ENCODE peak calls at places on chromosomes 1 and 21, in seven cellular contexts. I is GM23338; W is CD8-positive, alpha-beta T cell; G is RWPE2; Q is testis; K is left ventricle myocardium inferior; J is CD4-positive, alpha-beta T cell. C is an unnamed sample. For H3K27me3, the result is how much of the 10 kb centered on the place peaks cover.

GRCh38 chr1:156625436-156626078 is 6.3 kb downstream of the HAPLN2 start:
- DNase-seq in I (peak), W (peak), G (no peak), Q (peak), K (peak), J (peak), C (peak)

GRCh38 chr1:164725401-164725800 is 166.4 kb downstream of the PBX1 start:
- DNase-seq in I (no peak), W (no peak), G (no peak), Q (no peak), K (no peak), J (no peak), C (no peak)

GRCh38 chr1:51928896-51929295 is 50.4 kb upstream of the NRDC start:
- DNase-seq in I (no peak), W (no peak), G (no peak), Q (no peak), K (no peak), J (no peak), C (no peak)

GRCh38 chr21:38839370-38839681 is 33.6 kb downstream of the ETS2 start:
- DNase-seq in I (no peak), W (no peak), G (no peak), Q (no peak), K (no peak), J (no peak), C (no peak)

GRCh38 chr1:89022167-89022959 is at the start of gene GBP3:
- DNase-seq in I (no peak), W (no peak), G (no peak), Q (no peak), K (no peak), J (no peak), C (no peak)

GRCh38 chr1:95013948-95014574 is 58.7 kb downstream of the ALG14 start:
- DNase-seq in I (no peak), W (no peak), G (no peak), Q (no peak), K (no peak), J (no peak), C (peak)

GRCh38 chr1:26627959-26628358 is 67.9 kb upstream of the ARID1A start:
- DNase-seq in I (no peak), W (no peak), G (no peak), Q (no peak), K (no peak), J (no peak), C (no peak)

GRCh38 chr1:1083181-1084027 is 9.3 kb upstream of the RNF223 start:
- DNase-seq in I (no peak), W (no peak), G (no peak), Q (peak), K (peak), J (no peak), C (no peak)

GRCh38 chr1:9776685-9777084 is 47.1 kb downstream of the CLSTN1 start:
- DNase-seq in I (no peak), W (no peak), G (no peak), Q (no peak), K (no peak), J (no peak), C (no peak)

GRCh38 chr21:14120091-14120734 is 90.5 kb downstream of the LIPI start:
- DNase-seq in I (peak), W (no peak), G (no peak), Q (peak), K (no peak), J (no peak), C (peak)

GRCh38 chr1:2372551-2373490 is 18.5 kb downstream of the MORN1 start:
- DNase-seq in I (no peak), W (no peak), G (peak), Q (no peak), K (peak), J (no peak), C (no peak)

GRCh38 chr1:39266269-39266668 is 61.8 kb downstream of the MACF1 start:
- DNase-seq in I (peak), W (no peak), G (no peak), Q (peak), K (no peak), J (no peak), C (no peak)

GRCh38 chr1:246351726-246352125 is 155.4 kb downstream of the SMYD3 start:
- DNase-seq in I (no peak), W (no peak), G (no peak), Q (no peak), K (no peak), J (no peak), C (no peak)

GRCh38 chr1:11178021-11179015 is 10.8 kb upstream of the ANGPTL7 start:
- DNase-seq in I (peak), W (no peak), G (no peak), Q (no peak), K (no peak), J (no peak), C (no peak)

GRCh38 chr21:37462087-37462861 is 95.7 kb downstream of the DYRK1A start:
- DNase-seq in I (peak), W (no peak), G (no peak), Q (no peak), K (no peak), J (no peak), C (no peak)

GRCh38 chr1:223482766-223483165 is 89.6 kb downstream of the CCDC185 start:
- DNase-seq in I (no peak), W (no peak), G (no peak), Q (no peak), K (no peak), J (no peak), C (no peak)

GRCh38 chr1:2046953-2047748 is 3.1 kb upstream of the PRKCZ start:
- DNase-seq in I (peak), W (no peak), G (no peak), Q (no peak), K (no peak), J (no peak), C (no peak)

GRCh38 chr21:34276711-34277425 is 86.9 kb upstream of the KCNE2 start:
- DNase-seq in I (no peak), W (no peak), G (no peak), Q (no peak), K (no peak), J (no peak), C (no peak)

GRCh38 chr1:100440075-100440809 is 87.9 kb downstream of the CDC14A start:
- DNase-seq in I (no peak), W (peak), G (no peak), Q (no peak), K (no peak), J (peak), C (no peak)

GRCh38 chr1:209095627-209096595 is 487.6 kb upstream of the CAMK1G start:
- DNase-seq in I (no peak), W (no peak), G (peak), Q (no peak), K (no peak), J (no peak), C (peak)

DNA sequence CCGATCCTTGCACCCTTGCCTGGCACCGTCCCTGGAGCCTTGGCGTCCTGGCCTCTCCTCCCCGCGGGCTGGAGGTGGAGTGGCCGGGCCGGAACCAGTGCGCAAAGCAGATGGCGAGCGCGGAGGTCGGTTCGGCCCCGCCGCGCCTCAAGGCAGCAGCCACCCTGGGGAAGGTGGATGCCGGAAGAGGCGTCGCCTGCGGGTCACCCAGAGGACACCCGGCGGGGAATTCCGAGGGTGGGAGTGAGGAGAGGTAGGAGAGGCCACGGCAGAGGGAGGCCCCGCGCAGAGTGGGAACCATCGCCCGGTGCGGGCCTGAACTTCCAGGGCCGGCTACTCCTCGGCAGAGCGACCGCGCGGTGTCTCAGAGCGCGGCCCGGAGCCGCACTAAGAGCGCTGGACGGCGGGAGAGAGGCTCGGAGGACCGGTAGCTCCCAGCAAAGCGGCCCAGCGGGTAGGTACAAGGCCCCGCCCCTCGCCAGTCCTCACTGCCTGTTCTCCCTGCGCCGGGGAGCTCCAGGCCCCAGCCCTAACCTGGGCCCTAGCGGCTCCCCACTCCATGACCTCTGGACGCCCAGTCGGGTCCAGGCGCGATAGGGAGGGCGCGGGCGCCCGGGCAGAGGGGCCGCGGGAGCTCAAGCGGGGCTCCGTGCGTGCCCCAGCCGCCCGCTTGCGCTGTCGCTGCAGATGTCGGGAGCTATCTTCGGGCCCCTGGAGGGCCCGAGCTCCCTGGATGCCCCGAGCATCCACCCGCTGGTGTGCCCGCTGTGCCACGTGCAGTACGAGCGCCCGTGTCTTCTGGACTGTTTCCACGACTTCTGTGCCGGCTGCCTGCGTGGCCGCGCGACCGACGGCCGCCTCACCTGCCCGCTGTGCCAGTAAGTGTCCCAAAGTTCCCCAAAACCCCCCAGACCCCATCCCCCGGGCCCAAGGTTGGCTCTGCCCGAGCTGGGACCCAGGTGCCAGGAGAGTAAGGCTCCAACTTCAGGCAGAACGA is at the start of gene RNF207:
- DNase-seq in I (peak), W (peak), G (peak), Q (peak), K (peak), J (no peak), C (peak)
- H3K27ac ChIP-seq in I (no peak), W (no peak), G (peak), Q (peak), K (peak), J (no peak), C (peak)

GRCh38 chr21:42540396-42540795 is 26.7 kb downstream of the SLC37A1 start:
- DNase-seq in I (no peak), W (no peak), G (no peak), Q (no peak), K (no peak), J (no peak), C (no peak)
- H3K27me3 ChIP-seq in I (under half), W (under half), G (under half), Q (under half), K (under half), J (under half), C (under half)

GRCh38 chr1:119394085-119394484 is 20.9 kb upstream of the HSD3B2 start:
- DNase-seq in I (no peak), W (no peak), G (no peak), Q (no peak), K (no peak), J (no peak), C (no peak)

GRCh38 chr1:119396982-119397381 is 18.0 kb upstream of the HSD3B2 start:
- DNase-seq in I (no peak), W (no peak), G (no peak), Q (no peak), K (no peak), J (no peak), C (no peak)
- H3K27ac ChIP-seq in I (no peak), W (no peak), G (no peak), Q (no peak), K (no peak), J (no peak), C (no peak)

GRCh38 chr1:46478721-46479485 is 10.7 kb upstream of the DMBX1 start:
- DNase-seq in I (no peak), W (no peak), G (no peak), Q (no peak), K (no peak), J (no peak), C (no peak)
- H3K27me3 ChIP-seq in I (half or more), W (under half), G (under half), Q (under half), K (half or more), J (under half), C (under half)

DNA sequence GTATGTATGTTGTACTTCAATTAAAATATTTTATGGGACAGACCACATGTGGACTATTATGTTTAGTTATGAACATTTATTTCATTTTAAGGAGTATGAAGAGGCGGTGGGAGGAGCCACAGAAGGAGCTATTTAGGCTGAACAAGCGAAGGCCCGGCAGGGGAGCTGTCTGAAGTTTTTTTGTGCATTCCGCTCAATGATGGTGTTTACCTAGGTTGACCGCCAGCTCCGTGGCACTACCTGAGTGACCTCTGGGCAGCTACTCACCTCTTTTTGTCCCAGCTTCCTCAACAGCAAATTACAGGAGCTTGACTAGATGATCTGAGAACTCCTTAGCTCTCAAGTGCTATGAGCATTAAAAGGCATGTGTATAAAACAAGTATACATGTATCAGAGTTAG is 32.7 kb upstream of the C1orf198 start:
- DNase-seq in I (no peak), W (no peak), G (no peak), Q (no peak), K (no peak), J (no peak), C (peak)
- H3K27ac ChIP-seq in I (no peak), W (no peak), G (no peak), Q (no peak), K (no peak), J (no peak), C (peak)

DNA sequence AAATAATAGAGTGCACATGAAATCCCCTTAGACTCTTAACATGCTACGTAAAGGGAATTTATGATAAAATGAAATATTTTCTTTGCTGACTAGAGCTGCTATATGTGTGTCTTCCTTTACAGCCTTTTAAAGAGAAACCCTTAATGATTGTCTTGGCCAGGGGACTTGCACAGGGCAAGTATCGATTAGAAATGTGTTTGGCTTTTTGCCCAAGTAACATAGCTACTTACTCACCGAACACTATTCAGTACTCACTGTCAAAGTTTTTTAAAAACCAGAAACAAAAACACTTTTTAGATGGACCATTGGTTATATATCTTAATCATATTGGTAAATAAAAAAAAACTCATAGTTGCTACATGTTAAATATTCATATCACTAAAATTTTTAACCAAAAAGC is 71.2 kb upstream of the KIAA1614 start:
- DNase-seq in I (no peak), W (no peak), G (no peak), Q (no peak), K (no peak), J (no peak), C (no peak)
- H3K27me3 ChIP-seq in I (under half), W (under half), G (under half), Q (under half), K (under half), J (under half), C (under half)

GRCh38 chr1:6086762-6087401 is 41.2 kb downstream of the KCNAB2 start:
- DNase-seq in I (no peak), W (no peak), G (no peak), Q (no peak), K (no peak), J (no peak), C (no peak)
- H3K27ac ChIP-seq in I (no peak), W (no peak), G (no peak), Q (no peak), K (no peak), J (no peak), C (no peak)